ENCODE peak calls at places on chromosome 6, in six cellular contexts. U is testis, Z is ascending aorta, X is upper lobe of left lung, A is cardiac fibroblast, W is fibroblast of the aortic adventitia. T is an unnamed sample.

GRCh38 chr6:44966449-44967091 is 361.6 kb upstream of the RUNX2 start:
- DNase-seq in U (no peak), Z (no peak), X (no peak), A (peak), W (peak), T (no peak)

GRCh38 chr6:42453649-42454427 is 2.1 kb upstream of the TRERF1 start:
- DNase-seq in U (peak), Z (no peak), X (peak), A (no peak), W (peak), T (peak)

GRCh38 chr6:56756219-56756789 is 113.6 kb upstream of the DST start:
- DNase-seq in U (no peak), Z (no peak), X (no peak), A (no peak), W (no peak), T (no peak)

GRCh38 chr6:36145495-36145894 is 15.2 kb downstream of the MAPK13 start:
- DNase-seq in U (no peak), Z (no peak), X (no peak), A (no peak), W (no peak), T (no peak)

GRCh38 chr6:142323377-142323776 is 21.6 kb downstream of the ADGRG6 start:
- DNase-seq in U (no peak), Z (no peak), X (no peak), A (no peak), W (no peak), T (no peak)

GRCh38 chr6:76565932-76566331 is 493.5 kb upstream of the IMPG1 start:
- DNase-seq in U (no peak), Z (no peak), X (no peak), A (no peak), W (no peak), T (no peak)

GRCh38 chr6:166483556-166484250 is 101.0 kb upstream of the MPC1 start:
- DNase-seq in U (no peak), Z (no peak), X (no peak), A (no peak), W (no peak), T (no peak)

GRCh38 chr6:82178084-82178758 is 69.3 kb downstream of the IBTK start:
- DNase-seq in U (no peak), Z (no peak), X (no peak), A (peak), W (peak), T (no peak)

GRCh38 chr6:129233458-129234134 is 350.7 kb downstream of the LAMA2 start:
- DNase-seq in U (no peak), Z (no peak), X (no peak), A (no peak), W (no peak), T (no peak)

GRCh38 chr6:119145111-119145510 is 66.6 kb upstream of the FAM184A start:
- DNase-seq in U (no peak), Z (no peak), X (no peak), A (no peak), W (no peak), T (no peak)

GRCh38 chr6:41976794-41977484 is 35.3 kb upstream of the CCND3 start:
- DNase-seq in U (no peak), Z (no peak), X (no peak), A (peak), W (peak), T (no peak)

GRCh38 chr6:2111162-2111677 is 134.2 kb downstream of the GMDS start:
- DNase-seq in U (no peak), Z (no peak), X (no peak), A (peak), W (peak), T (no peak)

GRCh38 chr6:114291428-114291827 is 51.4 kb downstream of the HS3ST5 start:
- DNase-seq in U (no peak), Z (no peak), X (no peak), A (no peak), W (no peak), T (no peak)

GRCh38 chr6:149560736-149561135 is 5.4 kb upstream of the GINM1 start:
- DNase-seq in U (no peak), Z (no peak), X (no peak), A (no peak), W (no peak), T (no peak)

GRCh38 chr6:110878751-110879539 is 4.4 kb downstream of the AMD1 start:
- DNase-seq in U (peak), Z (no peak), X (no peak), A (peak), W (peak), T (no peak)

GRCh38 chr6:134593442-134593841 is 275.5 kb upstream of the SGK1 start:
- DNase-seq in U (no peak), Z (no peak), X (no peak), A (no peak), W (no peak), T (no peak)

GRCh38 chr6:131929227-131929626 is 21.9 kb downstream of the CCN2 start:
- DNase-seq in U (no peak), Z (no peak), X (no peak), A (no peak), W (no peak), T (no peak)
- TF ChIP-seq CTCF in U (no peak), Z (no peak), X (no peak), A (no peak), W (no peak), T (no peak)

GRCh38 chr6:87182940-87183339 is 27.6 kb downstream of the ZNF292 start:
- DNase-seq in U (no peak), Z (no peak), X (no peak), A (no peak), W (no peak), T (no peak)

GRCh38 chr6:87182321-87182720 is 27.0 kb downstream of the ZNF292 start:
- DNase-seq in U (no peak), Z (no peak), X (no peak), A (no peak), W (no peak), T (no peak)

GRCh38 chr6:87183687-87184086 is 28.3 kb downstream of the ZNF292 start:
- DNase-seq in U (no peak), Z (no peak), X (no peak), A (peak), W (peak), T (no peak)

GRCh38 chr6:87181903-87182302 is 26.5 kb downstream of the ZNF292 start:
- DNase-seq in U (no peak), Z (no peak), X (no peak), A (no peak), W (no peak), T (no peak)

DNA sequence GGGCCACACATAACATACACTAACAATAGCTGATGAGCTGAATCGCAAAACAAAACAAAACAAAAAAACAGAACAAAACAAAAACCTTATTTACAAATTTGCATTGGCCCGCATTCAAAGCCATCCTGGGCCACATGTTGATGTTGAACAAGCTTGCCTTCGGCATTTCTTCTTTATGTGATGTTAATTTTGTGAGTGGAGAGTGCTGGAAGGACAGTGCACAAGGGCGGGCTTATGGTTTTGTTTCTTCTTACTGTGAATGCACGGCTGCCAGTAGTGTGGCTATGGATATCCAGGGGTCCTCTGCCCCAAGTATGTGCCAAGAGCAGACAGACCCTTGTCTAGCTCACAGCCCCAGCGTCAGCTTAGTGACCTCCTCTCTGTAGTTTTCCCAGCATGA is 24.7 kb downstream of the ZNF292 start:
- DNase-seq in U (no peak), Z (no peak), X (no peak), A (no peak), W (no peak), T (no peak)
- TF ChIP-seq CTCF in U (no peak), Z (no peak), X (no peak), A (no peak), W (no peak), T (no peak)

GRCh38 chr6:12032783-12033573 is 20.9 kb downstream of the HIVEP1 start:
- DNase-seq in U (no peak), Z (no peak), X (no peak), A (no peak), W (peak), T (no peak)

GRCh38 chr6:12033770-12034169 is 21.7 kb downstream of the HIVEP1 start:
- DNase-seq in U (no peak), Z (no peak), X (no peak), A (peak), W (peak), T (no peak)

GRCh38 chr6:12036766-12037165 is 24.7 kb downstream of the HIVEP1 start:
- DNase-seq in U (no peak), Z (no peak), X (no peak), A (no peak), W (no peak), T (no peak)

GRCh38 chr6:12034349-12034748 is 22.2 kb downstream of the HIVEP1 start:
- DNase-seq in U (peak), Z (no peak), X (no peak), A (no peak), W (no peak), T (no peak)

GRCh38 chr6:12034831-12035230 is 22.7 kb downstream of the HIVEP1 start:
- DNase-seq in U (no peak), Z (no peak), X (no peak), A (no peak), W (peak), T (no peak)
- TF ChIP-seq CTCF in U (no peak), Z (peak), X (no peak), A (no peak), W (no peak), T (no peak)

GRCh38 chr6:71012871-71013456 is 56.1 kb upstream of the B3GAT2 start:
- DNase-seq in U (peak), Z (no peak), X (no peak), A (peak), W (peak), T (no peak)
- TF ChIP-seq CTCF in U (peak), Z (peak), X (no peak), A (peak), W (peak), T (peak)